ENCODE peak calls at places on chromosomes 3 and 15, in eight cellular contexts. F, N, U, L, Z, V, J and Q are unnamed samples.

GRCh38 chr3:48090166-48090939 is 74.1 kb upstream of the MAP4 start:
- DNase-seq in L (no peak), J (no peak), Z (no peak), F (no peak), U (no peak), N (no peak), V (no peak), Q (no peak)

GRCh38 chr3:62392893-62393292 is 19.5 kb upstream of the FEZF2 start:
- DNase-seq in L (no peak), F (no peak), N (no peak), U (no peak), Z (no peak), V (no peak), J (no peak), Q (no peak)

GRCh38 chr15:78951841-78952238 is 7.0 kb upstream of the CTSH start:
- DNase-seq in F (no peak), J (peak), V (no peak), Z (no peak), U (no peak), L (no peak), N (no peak), Q (peak)

GRCh38 chr3:192812736-192813383 is 85.5 kb upstream of the FGF12 start:
- DNase-seq in J (peak), N (no peak), V (no peak), U (no peak), Z (no peak), F (no peak), L (no peak), Q (no peak)

GRCh38 chr15:78051622-78052405 is 25.7 kb downstream of the TBC1D2B start:
- DNase-seq in V (no peak), F (no peak), U (no peak), L (peak), N (no peak), J (peak), Z (no peak), Q (no peak)

GRCh38 chr15:36831915-36832310 is 252.5 kb downstream of the CDIN1 start:
- DNase-seq in F (no peak), Z (no peak), N (no peak), J (peak), L (no peak), U (no peak), V (no peak), Q (no peak)

GRCh38 chr3:47847256-47847655 is 44.3 kb downstream of the DHX30 start:
- DNase-seq in V (no peak), L (peak), J (no peak), Z (no peak), N (no peak), F (no peak), U (no peak), Q (no peak)

GRCh38 chr3:7750296-7750695 is 751.3 kb upstream of the LMCD1 start:
- DNase-seq in L (no peak), J (no peak), U (no peak), N (no peak), Z (no peak), F (no peak), V (no peak), Q (no peak)

GRCh38 chr3:71185733-71186455 is 397.6 kb downstream of the FOXP1 start:
- DNase-seq in J (peak), Z (no peak), U (no peak), V (no peak), F (no peak), L (no peak), N (peak), Q (no peak)

GRCh38 chr3:13288732-13289718 is 131.1 kb downstream of the NUP210 start:
- DNase-seq in L (no peak), N (no peak), U (no peak), J (no peak), F (no peak), V (no peak), Z (no peak), Q (no peak)